ENCODE peak calls at places on chromosomes 6 and 20, in nine cellular contexts. D, E, T, C, F, U, L, M and X are unnamed samples.
A peak's percentile ranks its signal among the peaks of the same experiment; 100 is the strongest.

GRCh38 chr6:98838027-98838426 is 3.7 kb downstream of the POU3F2 start:
- DNase-seq in D (no peak), E (no peak), T (no peak), C (no peak), F (no peak), U (no peak), L (peak; percentile 45), M (no peak), X (no peak)

GRCh38 chr20:35304956-35305355 is 12.7 kb upstream of the FAM83C start:
- DNase-seq in D (no peak), E (no peak), T (no peak), C (no peak), F (no peak), U (no peak), L (no peak), M (no peak), X (no peak)

GRCh38 chr6:169640347-169640972 is 61.4 kb downstream of the WDR27 start:
- DNase-seq in D (no peak), E (no peak), T (no peak), C (peak; percentile 32), F (no peak), U (no peak), L (no peak), M (no peak), X (no peak)

GRCh38 chr6:38133932-38134703 is 314.6 kb downstream of the ZFAND3 start:
- DNase-seq in D (no peak), E (no peak), T (no peak), C (no peak), F (no peak), U (no peak), L (no peak), M (no peak), X (no peak)

GRCh38 chr6:142361765-142362540 is 60.1 kb downstream of the ADGRG6 start:
- DNase-seq in D (no peak), E (no peak), T (no peak), C (peak; percentile 68), F (no peak), U (no peak), L (peak; percentile 76), M (no peak), X (no peak)

GRCh38 chr6:31792741-31793140 is 2.8 kb downstream of the VARS1 start:
- DNase-seq in D (no peak), E (no peak), T (no peak), C (no peak), F (no peak), U (no peak), L (peak; percentile 52), M (peak; percentile 84), X (no peak)

GRCh38 chr6:89501239-89501638 is 68.3 kb downstream of the ANKRD6 start:
- DNase-seq in D (no peak), E (no peak), T (no peak), C (no peak), F (peak; percentile 26), U (no peak), L (peak; percentile 3), M (no peak), X (no peak)

GRCh38 chr20:51554538-51555165 is 12.1 kb upstream of the NFATC2 start:
- DNase-seq in D (no peak), E (no peak), T (no peak), C (peak; percentile 87), F (no peak), U (no peak), L (peak; percentile 82), M (peak; percentile 67), X (no peak)

GRCh38 chr6:150079604-150080003 is 10.7 kb upstream of the ULBP3 start:
- DNase-seq in D (no peak), E (no peak), T (no peak), C (no peak), F (peak; percentile 50), U (no peak), L (peak; percentile 34), M (no peak), X (no peak)

GRCh38 chr20:1108437-1108920 is 9.9 kb upstream of the PSMF1 start:
- DNase-seq in D (no peak), E (peak; percentile 26), T (peak; percentile 6), C (peak; percentile 21), F (no peak), U (peak; percentile 76), L (no peak), M (peak; percentile 60), X (peak; percentile 22)